ENCODE peak calls at places on chromosomes 1 and 21, in six cellular contexts. One of them, this sample, is unnamed.

GRCh38 chr1:55716610-55717009 is 501.4 kb upstream of the USP24 start:
- DNase-seq in mesendoderm: no peak
- DNase-seq in CD8-positive, alpha-beta T cell: no peak
- DNase-seq in esophagus squamous epithelium: no peak
- DNase-seq in dorsolateral prefrontal cortex: no peak
- DNase-seq in A549: no peak
- DNase-seq in this sample: no peak

GRCh38 chr1:111290104-111290503 is 547 bp upstream of the CHIA start:
- DNase-seq in mesendoderm: no peak
- DNase-seq in CD8-positive, alpha-beta T cell: no peak
- DNase-seq in esophagus squamous epithelium: no peak
- DNase-seq in dorsolateral prefrontal cortex: no peak
- DNase-seq in A549: no peak
- DNase-seq in this sample: no peak

GRCh38 chr1:198167436-198167934 is 10.7 kb downstream of the NEK7 start:
- DNase-seq in mesendoderm: no peak
- DNase-seq in CD8-positive, alpha-beta T cell: no peak
- DNase-seq in esophagus squamous epithelium: no peak
- DNase-seq in dorsolateral prefrontal cortex: no peak
- DNase-seq in A549: no peak
- DNase-seq in this sample: no peak

GRCh38 chr1:12619396-12620141 is 1.6 kb upstream of the DHRS3 start:
- DNase-seq in mesendoderm: peak
- DNase-seq in CD8-positive, alpha-beta T cell: peak
- DNase-seq in esophagus squamous epithelium: no peak
- DNase-seq in dorsolateral prefrontal cortex: peak
- DNase-seq in A549: peak
- DNase-seq in this sample: peak

GRCh38 chr1:73782901-73783300 is 415.1 kb downstream of the LRRIQ3 start:
- DNase-seq in mesendoderm: no peak
- DNase-seq in CD8-positive, alpha-beta T cell: no peak
- DNase-seq in esophagus squamous epithelium: no peak
- DNase-seq in dorsolateral prefrontal cortex: no peak
- DNase-seq in A549: no peak
- DNase-seq in this sample: no peak

GRCh38 chr1:213276236-213276635 is 225.2 kb downstream of the RPS6KC1 start:
- DNase-seq in mesendoderm: no peak
- DNase-seq in CD8-positive, alpha-beta T cell: no peak
- DNase-seq in esophagus squamous epithelium: no peak
- DNase-seq in dorsolateral prefrontal cortex: no peak
- DNase-seq in A549: no peak
- DNase-seq in this sample: no peak

GRCh38 chr1:19309123-19309813 is 2.7 kb downstream of the AKR7A2 start:
- DNase-seq in mesendoderm: peak
- DNase-seq in CD8-positive, alpha-beta T cell: no peak
- DNase-seq in esophagus squamous epithelium: no peak
- DNase-seq in dorsolateral prefrontal cortex: no peak
- DNase-seq in A549: no peak
- DNase-seq in this sample: no peak

GRCh38 chr1:91515994-91516393 is 15.3 kb downstream of the CDC7 start:
- DNase-seq in mesendoderm: no peak
- DNase-seq in CD8-positive, alpha-beta T cell: no peak
- DNase-seq in esophagus squamous epithelium: no peak
- DNase-seq in dorsolateral prefrontal cortex: no peak
- DNase-seq in A549: no peak
- DNase-seq in this sample: no peak

GRCh38 chr1:215146252-215146975 is 63.9 kb downstream of the KCNK2 start:
- DNase-seq in mesendoderm: peak
- DNase-seq in CD8-positive, alpha-beta T cell: no peak
- DNase-seq in esophagus squamous epithelium: no peak
- DNase-seq in dorsolateral prefrontal cortex: no peak
- DNase-seq in A549: no peak
- DNase-seq in this sample: no peak

GRCh38 chr1:53281180-53281579 is 42.9 kb upstream of the MAGOH start:
- DNase-seq in mesendoderm: no peak
- DNase-seq in CD8-positive, alpha-beta T cell: no peak
- DNase-seq in esophagus squamous epithelium: no peak
- DNase-seq in dorsolateral prefrontal cortex: no peak
- DNase-seq in A549: no peak
- DNase-seq in this sample: no peak

GRCh38 chr1:245823408-245824147 is 668.8 kb downstream of the KIF26B start:
- DNase-seq in mesendoderm: no peak
- DNase-seq in CD8-positive, alpha-beta T cell: no peak
- DNase-seq in esophagus squamous epithelium: no peak
- DNase-seq in dorsolateral prefrontal cortex: peak
- DNase-seq in A549: no peak
- DNase-seq in this sample: no peak

GRCh38 chr21:45481977-45482898 is 60.0 kb downstream of the SLC19A1 start:
- DNase-seq in mesendoderm: no peak
- DNase-seq in CD8-positive, alpha-beta T cell: no peak
- DNase-seq in esophagus squamous epithelium: no peak
- DNase-seq in dorsolateral prefrontal cortex: no peak
- DNase-seq in A549: no peak
- DNase-seq in this sample: no peak

GRCh38 chr1:77888429-77889239 is at the start of gene NEXN:
- DNase-seq in mesendoderm: peak
- DNase-seq in CD8-positive, alpha-beta T cell: no peak
- DNase-seq in esophagus squamous epithelium: no peak
- DNase-seq in dorsolateral prefrontal cortex: no peak
- DNase-seq in A549: peak
- DNase-seq in this sample: peak

GRCh38 chr1:193013707-193014106 is 45.5 kb downstream of the UCHL5 start:
- DNase-seq in mesendoderm: no peak
- DNase-seq in CD8-positive, alpha-beta T cell: no peak
- DNase-seq in esophagus squamous epithelium: no peak
- DNase-seq in dorsolateral prefrontal cortex: no peak
- DNase-seq in A549: no peak
- DNase-seq in this sample: no peak

GRCh38 chr21:35543746-35544145 is 494.6 kb upstream of the RUNX1 start:
- DNase-seq in mesendoderm: no peak
- DNase-seq in CD8-positive, alpha-beta T cell: no peak
- DNase-seq in esophagus squamous epithelium: no peak
- DNase-seq in dorsolateral prefrontal cortex: no peak
- DNase-seq in A549: no peak
- DNase-seq in this sample: no peak

GRCh38 chr1:17272641-17273040 is 23.7 kb downstream of the PADI3 start:
- DNase-seq in mesendoderm: no peak
- DNase-seq in CD8-positive, alpha-beta T cell: no peak
- DNase-seq in esophagus squamous epithelium: no peak
- DNase-seq in dorsolateral prefrontal cortex: no peak
- DNase-seq in A549: no peak
- DNase-seq in this sample: no peak

DNA sequence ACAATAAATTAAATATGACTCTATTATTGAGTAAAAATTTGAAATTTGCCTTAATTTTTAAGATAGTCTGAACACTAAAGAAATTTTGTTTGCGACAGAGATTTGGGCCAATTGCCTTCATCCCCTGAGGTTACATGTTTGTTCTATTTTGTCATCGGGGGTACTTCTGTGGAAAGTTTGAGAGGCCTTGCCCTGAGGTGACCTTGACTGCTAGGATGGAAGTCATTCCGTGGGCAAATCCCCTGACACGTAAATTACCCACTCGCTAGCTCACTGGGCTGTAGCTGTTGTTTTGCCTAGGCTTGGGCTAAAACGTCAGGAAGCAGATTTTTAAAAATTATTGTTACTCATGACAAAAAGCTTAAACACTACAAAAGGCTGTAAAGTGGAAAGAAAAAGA is 142.5 kb downstream of the MRPS6 start:
- DNase-seq in mesendoderm: no peak
- DNase-seq in CD8-positive, alpha-beta T cell: no peak
- DNase-seq in esophagus squamous epithelium: no peak
- DNase-seq in dorsolateral prefrontal cortex: no peak
- DNase-seq in A549: no peak
- DNase-seq in this sample: no peak
- H3K27ac ChIP-seq in mesendoderm: no peak
- H3K27ac ChIP-seq in CD8-positive, alpha-beta T cell: no peak
- H3K27ac ChIP-seq in esophagus squamous epithelium: no peak
- H3K27ac ChIP-seq in dorsolateral prefrontal cortex: no peak
- H3K27ac ChIP-seq in A549: no peak
- H3K27ac ChIP-seq in this sample: no peak

GRCh38 chr1:185936641-185937040 is 202.4 kb downstream of the HMCN1 start:
- DNase-seq in mesendoderm: no peak
- DNase-seq in CD8-positive, alpha-beta T cell: no peak
- DNase-seq in esophagus squamous epithelium: no peak
- DNase-seq in dorsolateral prefrontal cortex: peak
- DNase-seq in A549: no peak
- DNase-seq in this sample: no peak

GRCh38 chr1:185931438-185931837 is 197.2 kb downstream of the HMCN1 start:
- DNase-seq in mesendoderm: no peak
- DNase-seq in CD8-positive, alpha-beta T cell: no peak
- DNase-seq in esophagus squamous epithelium: no peak
- DNase-seq in dorsolateral prefrontal cortex: no peak
- DNase-seq in A549: no peak
- DNase-seq in this sample: no peak

GRCh38 chr1:185935360-185935759 is 201.2 kb downstream of the HMCN1 start:
- DNase-seq in mesendoderm: no peak
- DNase-seq in CD8-positive, alpha-beta T cell: no peak
- DNase-seq in esophagus squamous epithelium: no peak
- DNase-seq in dorsolateral prefrontal cortex: no peak
- DNase-seq in A549: no peak
- DNase-seq in this sample: no peak

GRCh38 chr1:185933580-185933979 is 199.4 kb downstream of the HMCN1 start:
- DNase-seq in mesendoderm: no peak
- DNase-seq in CD8-positive, alpha-beta T cell: no peak
- DNase-seq in esophagus squamous epithelium: no peak
- DNase-seq in dorsolateral prefrontal cortex: no peak
- DNase-seq in A549: no peak
- DNase-seq in this sample: no peak

DNA sequence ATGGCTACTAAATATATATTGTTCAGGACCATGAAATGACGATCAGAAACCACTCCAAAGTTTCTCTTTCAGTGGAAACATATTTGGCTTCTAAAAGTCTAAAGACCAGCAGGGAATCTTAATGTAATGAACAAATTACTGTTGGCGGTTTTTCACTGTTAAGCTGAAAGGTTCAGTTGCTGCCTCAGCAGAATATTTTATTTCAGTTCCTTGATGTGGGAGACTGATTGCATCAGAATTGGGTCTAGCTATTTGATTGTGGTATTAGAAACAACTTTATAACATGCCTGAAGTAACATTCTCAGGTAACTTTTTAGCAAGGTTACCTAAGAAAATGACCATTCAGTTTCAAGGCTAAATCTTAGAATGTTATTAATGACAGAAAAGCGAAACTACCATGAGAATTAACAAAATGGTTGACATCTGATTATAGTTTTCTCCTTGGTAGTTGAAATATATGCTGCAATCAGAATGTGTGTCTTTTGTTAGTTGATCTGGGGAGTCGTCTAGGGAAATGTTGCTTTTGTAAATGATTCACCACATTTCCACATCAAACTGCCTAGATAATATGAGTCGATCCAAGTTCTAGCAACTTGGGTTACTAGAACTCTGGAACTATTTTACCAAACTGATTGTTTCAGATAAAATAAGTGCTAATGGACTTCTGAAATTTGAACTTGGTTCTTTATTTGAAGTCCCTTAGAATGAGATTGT is 200.4 kb downstream of the HMCN1 start:
- DNase-seq in mesendoderm: no peak
- DNase-seq in CD8-positive, alpha-beta T cell: no peak
- DNase-seq in esophagus squamous epithelium: no peak
- DNase-seq in dorsolateral prefrontal cortex: no peak
- DNase-seq in A549: no peak
- DNase-seq in this sample: no peak
- H3K27ac ChIP-seq in mesendoderm: no peak
- H3K27ac ChIP-seq in CD8-positive, alpha-beta T cell: no peak
- H3K27ac ChIP-seq in esophagus squamous epithelium: no peak
- H3K27ac ChIP-seq in dorsolateral prefrontal cortex: no peak
- H3K27ac ChIP-seq in A549: no peak
- H3K27ac ChIP-seq in this sample: no peak

DNA sequence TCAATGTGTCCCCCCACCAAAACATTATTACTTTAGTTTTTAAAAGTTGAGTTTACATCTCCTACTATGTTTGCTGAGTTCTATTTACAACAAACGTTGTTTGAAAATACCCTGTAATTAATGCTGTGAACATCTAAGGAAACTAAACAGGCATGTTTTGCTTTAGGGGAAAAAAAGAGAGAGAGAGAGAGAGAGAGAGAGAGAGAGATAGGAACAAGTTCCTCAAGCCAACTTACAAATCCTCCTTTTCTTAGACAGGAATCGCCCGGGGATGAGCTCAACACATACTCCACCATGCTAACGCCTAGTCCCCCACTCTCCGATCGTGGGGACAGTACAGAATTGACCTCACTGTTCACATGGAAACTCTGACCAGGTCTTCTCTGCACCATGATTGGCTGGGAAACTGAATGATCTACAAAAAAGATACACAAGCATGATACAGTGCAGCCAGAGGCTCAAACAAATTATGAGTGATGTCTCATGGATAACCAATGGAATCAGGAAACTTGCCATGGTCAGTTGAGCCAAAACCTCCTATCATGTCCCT is 59.8 kb downstream of the PUM1 start:
- DNase-seq in mesendoderm: no peak
- DNase-seq in CD8-positive, alpha-beta T cell: no peak
- DNase-seq in esophagus squamous epithelium: no peak
- DNase-seq in dorsolateral prefrontal cortex: no peak
- DNase-seq in A549: no peak
- DNase-seq in this sample: no peak
- H3K27ac ChIP-seq in mesendoderm: no peak
- H3K27ac ChIP-seq in CD8-positive, alpha-beta T cell: no peak
- H3K27ac ChIP-seq in esophagus squamous epithelium: no peak
- H3K27ac ChIP-seq in dorsolateral prefrontal cortex: no peak
- H3K27ac ChIP-seq in A549: no peak
- H3K27ac ChIP-seq in this sample: no peak

DNA sequence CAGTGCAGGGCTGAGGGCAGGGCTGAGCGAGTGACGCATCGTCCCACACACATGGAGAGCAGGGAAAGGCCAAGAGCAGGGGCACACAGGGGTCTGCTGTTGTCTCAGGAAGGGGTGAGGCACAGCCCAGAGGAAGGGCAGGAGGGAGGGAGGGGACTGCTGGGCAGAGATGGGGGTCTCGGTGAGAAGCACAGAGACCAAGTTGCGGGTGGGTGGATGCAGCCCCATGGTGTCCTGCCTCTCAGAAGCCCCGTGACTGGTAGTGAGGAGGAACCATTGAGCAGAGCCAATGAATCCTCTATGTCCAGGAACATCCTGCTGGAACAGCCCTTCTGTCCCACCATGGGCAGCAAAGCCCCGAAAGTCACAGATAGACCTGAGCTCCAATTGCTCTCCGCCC is 17.8 kb downstream of the C1orf198 start:
- DNase-seq in mesendoderm: no peak
- DNase-seq in CD8-positive, alpha-beta T cell: no peak
- DNase-seq in esophagus squamous epithelium: no peak
- DNase-seq in dorsolateral prefrontal cortex: no peak
- DNase-seq in A549: no peak
- DNase-seq in this sample: no peak
- H3K27ac ChIP-seq in mesendoderm: peak
- H3K27ac ChIP-seq in CD8-positive, alpha-beta T cell: no peak
- H3K27ac ChIP-seq in esophagus squamous epithelium: peak
- H3K27ac ChIP-seq in dorsolateral prefrontal cortex: peak
- H3K27ac ChIP-seq in A549: no peak
- H3K27ac ChIP-seq in this sample: peak